ENCODE peak calls at places on chromosome 16, in eight cellular contexts. Q, V, X, S, M, T, L and K are unnamed samples.
A peak's percentile ranks its signal among the peaks of the same experiment; 100 is the strongest.

GRCh38 chr16:59192551-59193199 is 458.6 kb upstream of the GOT2 start:
- DNase-seq in Q (no peak), V (no peak), X (no peak), S (no peak), M (no peak), T (no peak), L (peak; percentile 54), K (peak; percentile 44)

GRCh38 chr16:75053791-75054555 is 55.1 kb downstream of the ZNRF1 start:
- DNase-seq in Q (peak; percentile 50), V (no peak), X (no peak), S (no peak), M (no peak), T (no peak), L (no peak), K (no peak)

GRCh38 chr16:29857133-29857760 is 5.8 kb downstream of the CDIPT start:
- DNase-seq in Q (no peak), V (no peak), X (no peak), S (no peak), M (no peak), T (no peak), L (no peak), K (no peak)

GRCh38 chr16:19520861-19521331 is 1.0 kb downstream of the GDE1 start:
- DNase-seq in Q (no peak), V (no peak), X (no peak), S (no peak), M (no peak), T (no peak), L (no peak), K (no peak)

GRCh38 chr16:88088161-88088581 is 136.9 kb downstream of the BANP start:
- DNase-seq in Q (no peak), V (no peak), X (no peak), S (no peak), M (no peak), T (peak; percentile 85), L (no peak), K (no peak)

GRCh38 chr16:74984194-74984669 is 691 bp downstream of the WDR59 start:
- DNase-seq in Q (peak; percentile 16), V (peak; percentile 14), X (no peak), S (no peak), M (no peak), T (no peak), L (no peak), K (no peak)

GRCh38 chr16:77690416-77690815 is 31.9 kb upstream of the NUDT7 start:
- DNase-seq in Q (no peak), V (no peak), X (no peak), S (no peak), M (no peak), T (no peak), L (no peak), K (no peak)

GRCh38 chr16:56684926-56685590 is 2.8 kb downstream of the MT1X start:
- DNase-seq in Q (peak; percentile 81), V (no peak), X (no peak), S (no peak), M (no peak), T (no peak), L (no peak), K (no peak)

GRCh38 chr16:85746431-85747227 is 4.3 kb downstream of the C16orf74 start:
- DNase-seq in Q (peak; percentile 27), V (no peak), X (no peak), S (no peak), M (no peak), T (peak; percentile 71), L (no peak), K (no peak)

GRCh38 chr16:48905632-48906031 is 295.7 kb upstream of the N4BP1 start:
- DNase-seq in Q (no peak), V (no peak), X (no peak), S (no peak), M (no peak), T (no peak), L (no peak), K (no peak)